ENCODE peak calls at places on chromosomes 7 and 10, in four cellular contexts. M is GM12878, R is K562, T is HepG2. Z is an unnamed sample.

GRCh38 chr7:44990520-44991023 is 9.4 kb upstream of the CCM2 start:
- DNase-seq in M (no peak), R (no peak), T (no peak), Z (no peak)

GRCh38 chr7:435518-436366 is 83.9 kb downstream of the PDGFA start:
- DNase-seq in M (no peak), R (no peak), T (no peak), Z (no peak)

GRCh38 chr10:5268743-5269142 is 72.1 kb downstream of the AKR1C4 start:
- DNase-seq in M (no peak), R (no peak), T (no peak), Z (no peak)

GRCh38 chr10:78255796-78256638 is 222.4 kb downstream of the RPS24 start:
- DNase-seq in M (no peak), R (peak), T (peak), Z (no peak)

GRCh38 chr10:97498841-97499560 is at the start of gene UBTD1:
- DNase-seq in M (no peak), R (peak), T (peak), Z (peak)

GRCh38 chr10:26700884-26701630 is 3.6 kb downstream of the PDSS1 start:
- DNase-seq in M (no peak), R (no peak), T (peak), Z (no peak)

GRCh38 chr7:706721-707120 is 19.8 kb upstream of the DNAAF5 start:
- DNase-seq in M (no peak), R (no peak), T (no peak), Z (no peak)

GRCh38 chr10:71512794-71513379 is 116.2 kb downstream of the CDH23 start:
- DNase-seq in M (no peak), R (no peak), T (peak), Z (no peak)

GRCh38 chr7:3154881-3155494 is 111.3 kb upstream of the CARD11 start:
- DNase-seq in M (peak), R (peak), T (peak), Z (peak)

GRCh38 chr10:66209025-66209424 is 716.8 kb upstream of the LRRTM3 start:
- DNase-seq in M (no peak), R (no peak), T (no peak), Z (no peak)

GRCh38 chr7:36895112-36895511 is 170.8 kb upstream of the AOAH start:
- DNase-seq in M (no peak), R (no peak), T (no peak), Z (no peak)

GRCh38 chr10:6513509-6513908 is 66.6 kb downstream of the PRKCQ start:
- DNase-seq in M (no peak), R (no peak), T (no peak), Z (no peak)

GRCh38 chr7:4227105-4228010 is 454.7 kb upstream of the FOXK1 start:
- DNase-seq in M (no peak), R (no peak), T (no peak), Z (no peak)

GRCh38 chr10:95391570-95392249 is 100.9 kb upstream of the PDLIM1 start:
- DNase-seq in M (no peak), R (peak), T (no peak), Z (peak)

GRCh38 chr7:4178887-4179286 is 503.2 kb upstream of the FOXK1 start:
- DNase-seq in M (no peak), R (no peak), T (no peak), Z (no peak)

GRCh38 chr7:151451626-151452025 is 11.7 kb upstream of the CRYGN start:
- DNase-seq in M (no peak), R (no peak), T (no peak), Z (no peak)

GRCh38 chr7:32890553-32891045 is 961 bp downstream of the KBTBD2 start:
- DNase-seq in M (peak), R (peak), T (peak), Z (peak)

GRCh38 chr10:129870042-129870757 is 93.9 kb downstream of the EBF3 start:
- DNase-seq in M (no peak), R (no peak), T (no peak), Z (no peak)

GRCh38 chr7:157709531-157710251 is 372.9 kb downstream of the DNAJB6 start:
- DNase-seq in M (no peak), R (no peak), T (no peak), Z (no peak)
- TF ChIP-seq SP1 in M (no peak), R (no peak), T (no peak), Z (no peak)

DNA sequence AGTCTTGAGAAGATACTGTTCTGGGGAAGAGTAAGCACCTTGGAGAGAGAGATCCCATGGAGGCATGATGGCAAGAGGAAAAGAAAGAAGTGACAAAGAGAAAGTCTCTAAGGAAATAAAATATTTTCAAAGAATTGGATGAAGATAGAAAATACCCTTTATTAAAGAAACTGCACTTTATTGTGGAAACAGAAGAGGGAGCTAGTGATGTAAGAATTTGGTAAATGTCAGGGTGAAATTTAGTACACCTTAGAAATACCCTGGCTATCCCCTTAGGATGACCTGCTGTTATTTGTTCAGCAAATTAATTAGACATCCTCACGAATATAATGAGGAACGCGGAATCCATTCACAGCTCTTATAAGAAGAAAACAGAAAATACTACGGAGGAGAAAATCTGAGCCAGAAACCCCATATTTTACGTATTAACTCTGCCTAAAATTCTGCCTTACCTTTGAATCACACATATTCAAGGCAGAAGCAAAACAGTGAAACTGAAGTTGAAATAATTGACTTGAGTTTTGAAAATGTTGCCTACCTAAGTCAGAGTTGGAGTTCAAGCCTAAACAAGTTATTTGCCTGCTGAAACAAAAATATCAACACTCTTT is 90.7 kb downstream of the TFPI2 start:
- DNase-seq in M (no peak), R (no peak), T (no peak), Z (no peak)
- TF ChIP-seq FOXM1 in M (no peak), R (no peak), T (no peak), Z (no peak)

GRCh38 chr10:104288355-104288754 is 19.4 kb downstream of the GSTO2 start:
- DNase-seq in M (no peak), R (no peak), T (peak), Z (no peak)

GRCh38 chr10:104293021-104293420 is 24.0 kb downstream of the GSTO2 start:
- DNase-seq in M (no peak), R (no peak), T (no peak), Z (no peak)

GRCh38 chr10:104286939-104287338 is 18.0 kb downstream of the GSTO2 start:
- DNase-seq in M (no peak), R (no peak), T (peak), Z (no peak)

GRCh38 chr10:104293781-104294321 is 24.9 kb downstream of the GSTO2 start:
- DNase-seq in M (no peak), R (no peak), T (no peak), Z (no peak)

DNA sequence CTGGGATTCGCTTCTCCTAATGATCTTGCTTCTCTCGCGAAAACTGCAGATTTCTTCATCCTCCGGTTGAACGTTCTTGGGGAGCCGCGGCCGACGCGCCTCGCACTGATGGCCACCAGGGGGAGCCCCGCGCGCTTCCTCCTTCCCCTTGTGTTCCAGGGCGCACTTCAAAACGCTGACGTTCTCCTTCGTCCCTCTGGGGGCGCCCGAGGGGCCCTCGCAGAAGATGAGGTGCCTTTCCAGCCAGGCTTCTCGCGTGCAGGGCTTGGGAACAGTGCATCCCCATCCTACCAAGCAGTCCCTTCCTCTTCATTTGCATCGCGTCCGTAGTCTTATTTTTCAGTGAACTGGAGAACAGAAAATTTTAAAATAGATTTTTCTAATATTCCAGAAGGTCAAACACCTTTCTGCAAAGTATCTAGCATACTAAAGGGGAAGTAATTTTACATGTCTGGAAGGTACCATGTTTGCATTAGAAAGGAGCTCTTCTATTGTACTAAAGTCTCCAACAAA is 22.5 kb downstream of the GSTO2 start:
- DNase-seq in M (peak), R (peak), T (peak), Z (peak)
- TF ChIP-seq FOXK2 in M (no peak), R (no peak), T (no peak), Z (no peak)

GRCh38 chr10:34049887-34050286 is 715.4 kb upstream of the NRP1 start:
- DNase-seq in M (no peak), R (no peak), T (no peak), Z (no peak)
- TF ChIP-seq SP1 in M (no peak), R (no peak), T (no peak), Z (no peak)

GRCh38 chr7:67552738-67553137 is 556.1 kb downstream of the TYW1 start:
- DNase-seq in M (no peak), R (peak), T (no peak), Z (no peak)

GRCh38 chr7:67553378-67553777 is 556.7 kb downstream of the TYW1 start:
- DNase-seq in M (no peak), R (no peak), T (peak), Z (no peak)

DNA sequence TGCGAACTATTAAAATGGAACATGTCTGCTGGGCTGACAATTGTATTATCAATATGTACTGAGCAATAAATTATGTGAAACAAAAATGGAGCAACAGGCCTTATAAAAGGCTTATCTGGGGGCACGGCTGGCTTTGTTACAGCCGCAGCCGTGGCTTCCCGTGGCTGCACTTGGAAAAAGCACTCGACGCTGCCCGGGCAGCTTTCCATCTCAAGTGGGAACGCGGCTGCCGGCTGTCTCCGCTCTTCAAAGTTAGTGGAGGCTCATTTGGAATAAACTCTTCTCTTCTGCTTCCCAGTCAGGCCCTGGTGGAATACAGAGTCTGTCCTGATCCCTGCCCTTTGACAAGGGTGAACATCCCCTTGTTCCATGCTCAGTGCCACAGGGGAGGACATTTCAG is 554.4 kb downstream of the TYW1 start:
- DNase-seq in M (no peak), R (no peak), T (no peak), Z (no peak)
- TF ChIP-seq FOXM1 in M (no peak), R (no peak), T (no peak), Z (no peak)

DNA sequence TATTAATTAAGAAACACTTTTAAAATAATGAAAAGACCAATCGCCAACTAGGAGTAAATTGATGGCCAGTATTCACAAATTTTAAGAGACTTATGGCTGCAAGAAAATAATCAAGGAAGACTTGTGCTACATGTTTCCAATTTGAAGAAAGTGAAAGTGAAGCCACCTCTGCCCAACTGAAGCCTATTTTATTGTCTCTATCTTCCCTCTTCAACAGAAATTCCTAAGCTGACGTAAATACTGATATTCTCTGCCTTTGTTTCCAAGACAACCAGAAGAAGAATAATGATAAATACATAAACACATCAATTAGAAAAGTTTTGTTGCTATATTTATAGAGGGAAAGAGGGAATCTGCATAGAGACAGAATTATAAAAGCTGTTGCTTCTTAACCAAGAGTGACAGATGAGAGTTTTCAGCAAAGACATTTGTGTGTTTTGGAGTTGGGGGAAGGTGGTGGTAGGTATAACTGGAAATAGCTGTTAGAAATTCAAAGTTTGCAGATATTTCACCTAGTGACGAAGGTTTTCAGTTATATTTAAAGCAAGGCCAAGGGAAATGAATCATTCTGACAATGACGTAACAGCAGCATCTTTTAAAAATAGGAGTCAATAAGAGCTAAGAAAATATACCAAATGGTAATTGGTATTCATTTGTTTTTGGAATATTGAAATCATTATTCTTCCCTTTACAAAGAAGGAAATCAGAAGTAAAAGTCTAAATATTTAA is 576.6 kb upstream of the SORCS1 start:
- DNase-seq in M (no peak), R (no peak), T (no peak), Z (no peak)
- TF ChIP-seq FOXK2 in M (no peak), R (no peak), T (no peak), Z (no peak)

GRCh38 chr10:36256166-36256565 is 614.1 kb upstream of the FZD8 start:
- DNase-seq in M (no peak), R (no peak), T (no peak), Z (no peak)

GRCh38 chr10:36254191-36254590 is 612.1 kb upstream of the FZD8 start:
- DNase-seq in M (no peak), R (no peak), T (no peak), Z (no peak)

GRCh38 chr10:36253731-36254130 is 611.6 kb upstream of the FZD8 start:
- DNase-seq in M (no peak), R (no peak), T (no peak), Z (no peak)

GRCh38 chr10:36251068-36251467 is 609.0 kb upstream of the FZD8 start:
- DNase-seq in M (no peak), R (no peak), T (peak), Z (no peak)

DNA sequence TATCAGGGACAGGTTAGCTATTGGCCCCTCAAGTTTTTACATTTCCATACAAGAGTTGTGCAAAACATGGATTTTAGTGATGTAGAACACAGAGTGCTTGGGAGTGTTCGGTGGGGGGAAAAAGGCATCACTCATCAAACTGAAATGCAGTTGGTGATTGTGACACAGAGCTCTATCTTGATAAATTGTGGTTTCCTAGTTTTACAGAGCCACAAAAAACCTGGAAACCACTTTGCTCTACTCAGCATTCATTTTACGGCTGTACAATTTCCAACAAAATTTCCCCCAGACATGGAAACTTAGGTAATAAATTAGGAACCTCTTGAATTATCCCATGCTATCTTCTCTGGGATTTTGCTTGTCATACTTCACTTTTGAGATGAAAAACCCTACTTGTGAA is 614.8 kb upstream of the FZD8 start:
- DNase-seq in M (no peak), R (no peak), T (no peak), Z (no peak)
- TF ChIP-seq SP1 in M (no peak), R (no peak), T (no peak), Z (no peak)

DNA sequence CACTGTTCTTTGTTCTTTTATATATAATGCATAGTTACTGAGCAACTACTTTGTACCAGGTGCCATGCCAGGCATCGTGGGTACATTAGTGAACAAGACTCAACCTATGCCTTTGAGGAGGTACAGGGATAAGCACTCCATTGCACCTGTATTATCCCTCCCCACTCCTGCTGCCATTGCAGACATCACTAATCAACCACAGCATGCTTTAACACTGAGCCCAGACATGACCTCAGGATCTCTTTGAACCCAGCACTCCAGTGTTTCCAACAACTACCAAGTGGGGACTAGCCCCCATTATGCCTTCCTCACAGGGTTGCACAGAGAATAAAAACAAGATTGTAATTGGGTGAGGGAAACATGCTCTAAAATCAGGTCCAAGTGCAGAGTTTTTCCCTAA is 60.5 kb upstream of the COL13A1 start:
- DNase-seq in M (no peak), R (no peak), T (no peak), Z (no peak)
- TF ChIP-seq FOXM1 in M (no peak), R (no peak), T (no peak), Z (no peak)